ENCODE peak calls at places on chromosomes 16 and 17, in five cellular contexts. H, S, Z, W and F are unnamed samples.

GRCh38 chr16:81616321-81617020 is 162.6 kb upstream of the PLCG2 start:
- DNase-seq in H (no peak), S (peak), W (no peak), Z (no peak), F (no peak)

GRCh38 chr17:50844117-50844700 is 8.8 kb downstream of the WFIKKN2 start:
- DNase-seq in H (no peak), S (no peak), Z (no peak), W (no peak), F (no peak)

GRCh38 chr17:32489320-32490100 is 2.7 kb downstream of the CDK5R1 start:
- DNase-seq in H (no peak), W (no peak), S (no peak), Z (no peak), F (no peak)

GRCh38 chr16:35706901-35707300 is 2247.5 kb downstream of the TP53TG3F start:
- DNase-seq in Z (no peak), S (no peak), H (no peak), W (no peak), F (no peak)

GRCh38 chr16:11224894-11225676 is 30.9 kb downstream of the SOCS1 start:
- DNase-seq in S (peak), Z (no peak), H (no peak), W (no peak), F (no peak)

GRCh38 chr16:84416407-84417321 is 48.3 kb downstream of the ATP2C2 start:
- DNase-seq in Z (no peak), H (no peak), W (no peak), S (peak), F (no peak)

GRCh38 chr16:83967838-83968482 is at the start of gene NECAB2:
- DNase-seq in W (no peak), S (peak), Z (peak), H (peak), F (peak)

GRCh38 chr16:85473909-85474640 is 139.0 kb upstream of the GSE1 start:
- DNase-seq in S (no peak), W (no peak), Z (no peak), H (no peak), F (no peak)

GRCh38 chr16:87552772-87553171 is 49.5 kb upstream of the JPH3 start:
- DNase-seq in W (no peak), Z (no peak), S (no peak), H (no peak), F (no peak)

GRCh38 chr16:81445143-81445922 is 725 bp downstream of the CMIP start:
- DNase-seq in H (peak), W (no peak), Z (peak), S (peak), F (peak)

DNA sequence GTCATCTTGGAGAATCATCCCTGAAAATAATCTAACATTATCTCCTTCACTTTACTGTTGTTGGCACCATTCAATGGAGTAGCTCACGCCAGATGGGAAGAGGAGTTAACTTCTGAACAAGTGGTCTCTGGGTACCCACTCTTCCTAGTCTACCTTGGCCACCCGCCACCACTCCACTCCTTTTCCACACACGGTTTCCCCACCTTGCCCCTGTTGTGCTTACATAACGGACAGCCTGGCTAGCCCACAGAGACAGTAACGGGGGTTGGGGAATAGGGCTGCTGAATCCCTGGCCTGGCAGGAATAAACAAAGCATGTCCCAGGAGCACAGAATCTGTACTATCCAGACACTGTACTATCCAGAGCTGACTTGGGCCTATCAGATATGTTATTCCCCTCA is 3.6 kb upstream of the MXRA7 start:
- DNase-seq in S (no peak), Z (no peak), H (no peak), W (no peak), F (no peak)
- TF ChIP-seq CTCF in S (no peak), Z (no peak), H (no peak), W (no peak), F (no peak)

DNA sequence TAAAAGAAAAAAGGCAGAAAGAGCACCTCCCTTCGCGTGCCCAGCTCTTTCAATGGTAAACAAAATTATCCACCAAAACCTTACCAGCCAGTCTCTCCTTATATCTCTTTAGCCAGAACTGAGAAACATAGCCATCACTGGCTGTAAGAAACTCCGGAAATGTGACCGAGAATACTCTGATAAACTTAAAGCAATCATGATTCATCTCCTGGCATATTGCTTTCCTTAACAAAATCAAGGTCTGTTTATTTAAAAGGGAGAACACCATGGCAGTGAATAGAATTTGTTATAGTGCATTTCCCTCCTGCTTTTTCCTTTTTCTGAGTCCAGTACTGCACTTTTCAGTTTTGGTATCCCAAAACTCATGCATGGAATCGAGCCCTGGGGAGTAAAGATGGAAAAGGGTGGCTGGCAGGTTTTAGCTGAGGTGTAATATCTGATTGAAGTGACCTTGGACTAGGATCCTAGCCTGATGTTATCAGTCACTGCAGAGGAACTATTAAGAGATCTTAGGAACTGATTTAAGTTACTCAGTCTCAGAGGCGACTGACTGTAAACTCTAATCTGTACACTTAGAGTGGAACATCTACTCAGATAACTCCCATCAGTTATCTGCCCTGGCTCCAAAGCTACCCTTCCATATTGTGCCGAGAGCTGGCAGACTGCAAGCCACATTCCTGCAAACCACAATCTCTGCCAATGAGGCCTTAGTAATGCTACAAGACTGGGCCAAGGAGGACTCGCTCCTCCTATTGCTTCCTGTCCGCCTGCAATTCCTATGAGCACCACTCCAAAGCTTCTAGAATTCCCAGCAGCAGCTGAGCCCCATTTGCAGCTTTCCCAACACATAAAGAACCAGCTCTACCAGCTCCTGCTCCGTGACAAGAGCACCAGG is 7.4 kb upstream of the COX10 start:
- DNase-seq in H (peak), Z (no peak), W (peak), S (no peak), F (no peak)
- TF ChIP-seq CTCF in H (no peak), Z (no peak), W (peak), S (no peak), F (no peak)

GRCh38 chr17:46769531-46770438 is 48.7 kb downstream of the WNT3 start:
- DNase-seq in S (peak), H (no peak), Z (no peak), W (no peak), F (peak)

GRCh38 chr17:46771601-46772012 is 46.9 kb downstream of the WNT3 start:
- DNase-seq in H (peak), Z (peak), S (no peak), W (no peak), F (no peak)

GRCh38 chr17:46772013-46772878 is 46.2 kb downstream of the WNT3 start:
- DNase-seq in Z (peak), H (peak), S (peak), W (no peak), F (peak)

GRCh38 chr17:46770439-46770817 is 48.1 kb downstream of the WNT3 start:
- DNase-seq in S (peak), W (no peak), Z (no peak), H (peak), F (no peak)

GRCh38 chr17:46770818-46771600 is 47.5 kb downstream of the WNT3 start:
- DNase-seq in S (peak), W (no peak), H (peak), Z (peak), F (peak)
- TF ChIP-seq CTCF in S (no peak), W (no peak), H (peak), Z (no peak), F (no peak)

DNA sequence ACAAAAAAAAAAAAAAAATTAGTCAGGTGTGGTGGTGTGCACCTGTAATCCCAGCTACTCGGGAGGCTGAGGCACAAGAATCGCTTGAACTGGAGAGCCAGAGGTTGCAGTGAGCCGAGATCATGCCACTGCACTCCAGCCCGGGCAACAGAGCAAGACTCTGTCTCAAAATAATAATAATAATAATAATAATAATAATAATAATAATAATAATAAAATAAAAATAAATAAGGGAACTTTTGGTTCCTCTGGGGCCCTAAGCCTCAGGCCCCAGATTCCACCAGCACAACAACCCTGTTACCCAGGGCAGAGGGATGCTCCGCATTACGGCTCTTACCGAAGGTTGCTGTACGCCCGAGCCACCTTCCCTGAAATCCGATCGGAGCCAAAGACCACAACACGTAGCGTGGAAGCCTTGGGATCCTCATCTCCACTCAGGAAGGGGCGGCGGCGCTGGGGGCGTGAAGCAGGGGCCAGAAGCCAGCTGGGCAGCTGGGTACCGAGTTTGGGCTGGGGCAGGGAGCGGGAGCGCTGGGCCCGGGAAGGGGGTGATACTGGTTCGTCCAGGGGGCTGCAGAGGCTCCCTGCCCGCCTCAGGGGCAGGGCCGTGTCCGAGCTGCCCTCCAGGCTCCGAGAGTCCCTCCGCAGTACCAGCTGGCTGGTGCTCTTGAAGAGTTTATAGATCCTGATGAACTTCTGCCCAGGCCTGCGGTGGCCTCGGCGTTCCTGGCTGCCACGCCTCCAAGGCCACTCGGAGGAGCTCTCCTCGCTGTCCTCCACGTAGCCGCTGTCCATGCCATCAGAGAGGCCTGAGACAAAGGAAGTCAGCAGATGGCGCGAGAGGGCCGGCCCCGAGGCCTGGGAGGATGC is 20.6 kb upstream of the PIK3R6 start:
- DNase-seq in W (no peak), S (no peak), Z (peak), H (peak), F (peak)
- TF ChIP-seq CTCF in W (no peak), S (peak), Z (no peak), H (peak), F (no peak)

DNA sequence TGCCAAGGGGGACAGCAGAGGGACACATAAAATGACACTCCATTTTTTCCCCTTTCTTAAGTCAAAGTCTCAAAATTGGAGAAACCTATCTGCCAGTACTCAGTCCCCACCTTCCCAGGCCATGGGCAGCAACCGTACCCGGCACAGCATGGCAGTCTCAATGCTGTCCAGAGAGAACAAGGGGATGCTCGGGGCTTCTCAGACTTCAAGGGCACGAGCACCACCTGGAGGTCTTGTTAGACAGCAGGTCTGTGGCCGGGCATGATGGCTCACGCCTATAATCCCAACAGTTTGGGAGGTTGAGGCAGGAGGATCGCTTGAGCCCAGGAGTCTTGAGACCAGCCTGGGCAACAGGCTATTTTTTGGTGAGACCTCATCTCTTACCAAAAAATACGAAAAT is 3.2 kb downstream of the DNAH17 start:
- DNase-seq in S (no peak), Z (no peak), W (no peak), H (no peak), F (no peak)
- TF ChIP-seq CTCF in S (no peak), Z (no peak), W (peak), H (peak), F (no peak)